ENCODE peak calls at places on chromosomes 12 and 14, in five cellular contexts. R is HCT116, L is ovary, O is GM20000, G is tibial artery. N is an unnamed sample.

GRCh38 chr12:131108171-131108955 is 154.7 kb downstream of the ADGRD1 start:
- DNase-seq in R (no peak), G (no peak), L (no peak), O (no peak), N (no peak)

GRCh38 chr14:103629503-103630121 is 601 bp downstream of the KLC1 start:
- DNase-seq in G (peak; percentile 84), L (peak; percentile 42), O (peak; percentile 81), R (no peak), N (peak; percentile 51)

GRCh38 chr14:50052517-50052916 is 63.9 kb downstream of the VCPKMT start:
- DNase-seq in R (no peak), G (no peak), L (no peak), O (no peak), N (no peak)

GRCh38 chr12:112479413-112479812 is 60.7 kb downstream of the PTPN11 start:
- DNase-seq in L (no peak), G (no peak), R (no peak), O (no peak), N (no peak)

GRCh38 chr12:92089559-92089958 is 56.1 kb downstream of the BTG1 start:
- DNase-seq in L (no peak), R (no peak), G (no peak), O (no peak), N (no peak)

GRCh38 chr14:67267929-67268328 is 26.7 kb downstream of the PALS1 start:
- DNase-seq in O (no peak), L (no peak), G (no peak), R (no peak), N (no peak)

GRCh38 chr14:22602853-22603252 is 4.8 kb downstream of the ABHD4 start:
- DNase-seq in O (no peak), R (no peak), G (no peak), L (no peak), N (no peak)

GRCh38 chr12:39355841-39356240 is 87.1 kb downstream of the KIF21A start:
- DNase-seq in G (no peak), O (no peak), R (no peak), L (no peak), N (no peak)

GRCh38 chr12:11078246-11078645 is 13.9 kb downstream of the TAS2R43 start:
- DNase-seq in R (no peak), L (no peak), G (no peak), O (no peak), N (no peak)

GRCh38 chr12:116492703-116493324 is 66.4 kb upstream of the MAP1LC3B2 start:
- DNase-seq in R (peak; percentile 79), G (no peak), O (no peak), L (no peak), N (no peak)

GRCh38 chr12:111642681-111643427 is 42.9 kb downstream of the BRAP start:
- DNase-seq in L (no peak), R (no peak), G (no peak), O (no peak), N (no peak)

GRCh38 chr12:325886-326285 is 63.2 kb downstream of the KDM5A start:
- DNase-seq in L (no peak), G (no peak), R (no peak), O (no peak), N (no peak)

GRCh38 chr14:22190411-22191191 is 398.4 kb downstream of the DAD1 start:
- DNase-seq in G (no peak), R (no peak), L (no peak), O (no peak), N (no peak)

GRCh38 chr12:100733817-100734593 is 60.6 kb upstream of the ANO4 start:
- DNase-seq in G (no peak), R (peak; percentile 21), L (no peak), O (no peak), N (no peak)

GRCh38 chr12:66693901-66694513 is 15.1 kb upstream of the GRIP1 start:
- DNase-seq in L (no peak), O (peak; percentile 41), G (no peak), R (peak; percentile 52), N (no peak)

GRCh38 chr12:1926274-1926673 is 7.8 kb upstream of the CACNA2D4 start:
- DNase-seq in R (no peak), G (peak; percentile 66), O (no peak), L (no peak), N (no peak)

GRCh38 chr14:91613459-91614145 is 103.5 kb upstream of the PPP4R3A start:
- DNase-seq in R (no peak), L (no peak), G (no peak), O (no peak), N (no peak)

GRCh38 chr14:23154876-23155587 is 28.4 kb downstream of the SLC7A8 start:
- DNase-seq in R (no peak), G (peak; percentile 96), L (peak; percentile 90), O (no peak), N (no peak)

GRCh38 chr14:54564071-54564798 is 2.7 kb upstream of the SAMD4A start:
- DNase-seq in O (peak; percentile 48), R (no peak), G (no peak), L (no peak), N (no peak)

GRCh38 chr14:90517431-90517841 is 120.6 kb downstream of the CALM1 start:
- DNase-seq in O (no peak), G (no peak), R (no peak), L (no peak), N (no peak)

GRCh38 chr14:76456200-76456599 is 80.3 kb downstream of the ESRRB start:
- DNase-seq in G (no peak), L (no peak), O (peak; percentile 75), R (peak; percentile 28), N (no peak)

GRCh38 chr14:54922598-54922997 is 20.0 kb upstream of the GCH1 start:
- DNase-seq in O (no peak), L (no peak), R (no peak), G (no peak), N (no peak)

GRCh38 chr14:100327128-100327527 is 4.0 kb downstream of the SLC25A47 start:
- DNase-seq in R (no peak), O (no peak), L (no peak), G (no peak), N (no peak)

DNA sequence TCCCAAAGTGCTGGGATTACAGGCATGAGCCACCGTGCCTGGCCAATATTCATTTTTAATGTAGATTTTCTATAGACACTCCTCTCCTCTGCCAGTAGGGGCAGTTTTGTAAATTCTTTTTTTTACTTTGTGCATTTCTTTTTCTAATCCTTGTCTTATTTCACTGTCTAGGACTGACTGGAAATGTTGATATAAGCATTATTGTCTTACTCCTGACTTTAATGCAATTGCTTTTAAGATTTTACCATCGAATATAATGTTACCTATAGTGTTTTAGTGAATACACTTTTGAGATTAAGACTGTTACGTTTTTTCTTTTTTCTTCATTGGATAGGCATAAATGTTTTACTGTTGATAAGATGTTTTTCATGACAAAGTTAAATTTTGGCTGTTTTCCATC is 35.4 kb upstream of the EMP1 start:
- DNase-seq in R (no peak), O (no peak), L (no peak), G (no peak), N (no peak)
- TF ChIP-seq CTCF in R (peak; percentile 62), O (no peak), L (no peak), G (no peak), N (no peak)

GRCh38 chr12:106670131-106670530 is 87.3 kb downstream of the RFX4 start:
- DNase-seq in L (no peak), R (no peak), O (no peak), G (no peak), N (no peak)
- TF ChIP-seq CTCF in L (no peak), R (no peak), O (no peak), G (no peak), N (no peak)

GRCh38 chr12:44930972-44931600 is 55.0 kb upstream of the NELL2 start:
- DNase-seq in O (peak; percentile 17), G (no peak), L (no peak), R (peak; percentile 40), N (no peak)
- TF ChIP-seq CTCF in O (no peak), G (peak; percentile 38), L (no peak), R (peak; percentile 71), N (no peak)

DNA sequence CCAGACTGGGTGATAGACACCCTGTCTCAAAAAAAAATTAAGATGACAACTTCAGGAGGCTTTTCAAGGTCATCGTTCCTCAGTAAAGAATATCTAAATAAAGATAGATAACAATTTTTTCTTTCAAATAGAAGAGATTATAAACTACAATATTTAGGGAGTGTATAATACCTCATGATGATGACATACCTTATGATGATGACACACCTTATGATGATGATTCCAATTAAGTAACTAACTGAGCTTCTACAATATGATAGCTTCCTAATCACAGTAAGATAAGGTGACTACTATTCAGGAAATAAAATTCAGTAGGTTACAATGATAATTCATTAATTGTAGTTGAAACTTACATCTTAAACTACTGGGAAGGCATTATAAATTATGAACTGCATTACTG is 40.4 kb downstream of the KITLG start:
- DNase-seq in L (no peak), O (no peak), R (no peak), G (no peak), N (no peak)
- TF ChIP-seq CTCF in L (no peak), O (no peak), R (no peak), G (no peak), N (no peak)

GRCh38 chr14:104750658-104751057 is 2.3 kb upstream of the SIVA1 start:
- DNase-seq in L (no peak), R (no peak), O (no peak), G (no peak), N (no peak)

GRCh38 chr14:104746951-104747481 is 5.9 kb upstream of the SIVA1 start:
- DNase-seq in L (no peak), O (no peak), G (peak; percentile 94), R (no peak), N (no peak)

GRCh38 chr14:104747876-104748275 is 5.1 kb upstream of the SIVA1 start:
- DNase-seq in O (no peak), L (no peak), G (no peak), R (no peak), N (no peak)

GRCh38 chr14:104749958-104750529 is 2.9 kb upstream of the SIVA1 start:
- DNase-seq in G (no peak), L (no peak), R (no peak), O (no peak), N (no peak)

DNA sequence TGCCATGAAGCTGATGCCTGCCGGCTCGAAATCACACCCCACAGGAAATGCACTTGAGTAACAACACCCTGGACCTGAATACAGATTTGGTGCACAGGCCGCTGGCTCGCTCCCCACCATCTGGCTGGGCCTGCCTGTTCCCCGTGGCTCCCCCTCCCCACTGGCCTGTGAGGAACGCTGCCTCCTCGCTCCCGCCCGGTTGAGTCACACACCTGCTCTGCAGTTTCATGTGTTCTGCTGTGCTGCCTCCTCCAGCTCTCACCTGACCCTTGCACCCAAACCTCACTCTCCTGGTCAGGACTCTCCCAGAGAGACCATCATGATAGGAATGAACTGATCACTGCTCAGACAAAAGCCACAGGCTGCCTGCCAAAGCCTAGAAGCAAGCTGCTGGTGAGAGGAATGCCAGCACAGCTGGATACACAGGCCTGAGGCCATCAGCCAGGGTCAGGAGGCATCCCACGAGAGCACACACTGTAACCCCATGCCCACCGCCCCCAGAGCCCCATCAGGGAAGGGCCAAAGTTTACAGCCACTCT is 3.8 kb upstream of the SIVA1 start:
- DNase-seq in O (no peak), G (peak; percentile 89), R (no peak), L (no peak), N (no peak)
- TF ChIP-seq CTCF in O (no peak), G (no peak), R (no peak), L (no peak), N (no peak)

GRCh38 chr12:121223283-121223946 is 13.5 kb downstream of the P2RX4 start:
- DNase-seq in G (no peak), R (no peak), L (no peak), O (peak; percentile 42), N (no peak)
- TF ChIP-seq CTCF in G (no peak), R (peak; percentile 58), L (no peak), O (peak; percentile 25), N (no peak)

GRCh38 chr12:26896913-26897312 is 40.9 kb downstream of the INTS13 start:
- DNase-seq in L (no peak), O (no peak), R (no peak), G (no peak), N (no peak)
- TF ChIP-seq CTCF in L (no peak), O (no peak), R (no peak), G (no peak), N (no peak)

N was measured in activated B cell treated with CpG ODN at 0.5 μM for 24 hours.